ENCODE peak calls at places on chromosomes 3 and 15, in nine cellular contexts. F is MCF 10A; B is A549; Y is T-helper 9 cell; O is brain microvascular endothelial cell; Q is ecto neural progenitor cell; N is kidney tubule cell; E is CD8-positive, alpha-beta T cell; A is AG09319. M is an unnamed sample.

GRCh38 chr3:78204977-78205376 is 1165.1 kb downstream of the ROBO2 start:
- DNase-seq in F (peak), B (no peak), Y (no peak), O (peak), Q (no peak), N (peak), E (no peak), A (peak), M (no peak)

GRCh38 chr15:82847703-82848102 is 38.3 kb downstream of the WHAMM start:
- DNase-seq in F (no peak), B (no peak), Y (no peak), O (no peak), Q (no peak), N (peak), E (no peak), A (no peak), M (no peak)

GRCh38 chr3:129410971-129411370 is 17.5 kb downstream of the EFCAB12 start:
- DNase-seq in F (no peak), B (no peak), Y (no peak), O (no peak), Q (no peak), N (no peak), E (no peak), A (no peak), M (no peak)

GRCh38 chr15:91956026-91956723 is 102.7 kb downstream of the SLCO3A1 start:
- DNase-seq in F (peak), B (no peak), Y (no peak), O (no peak), Q (no peak), N (no peak), E (no peak), A (peak), M (no peak)

GRCh38 chr15:26391556-26392229 is 381.2 kb downstream of the GABRB3 start:
- DNase-seq in F (no peak), B (no peak), Y (no peak), O (no peak), Q (no peak), N (no peak), E (no peak), A (no peak), M (peak)

GRCh38 chr15:91984006-91984405 is 130.5 kb downstream of the SLCO3A1 start:
- DNase-seq in F (no peak), B (no peak), Y (no peak), O (no peak), Q (no peak), N (no peak), E (no peak), A (no peak), M (no peak)

GRCh38 chr3:169440926-169441325 is 222.6 kb downstream of the MECOM start:
- DNase-seq in F (no peak), B (no peak), Y (no peak), O (no peak), Q (no peak), N (no peak), E (no peak), A (no peak), M (no peak)

GRCh38 chr3:197028711-197029510 is 706 bp downstream of the MELTF start:
- DNase-seq in F (peak), B (no peak), Y (no peak), O (no peak), Q (peak), N (peak), E (no peak), A (no peak), M (no peak)